ENCODE peak calls at places on chromosomes 5 and 9, in four cellular contexts. X, W, S and H are unnamed samples.

GRCh38 chr9:136692190-136693134 is 5.2 kb upstream of the AGPAT2 start:
- DNase-seq in X (no peak), W (no peak), S (peak; percentile 41), H (no peak)

GRCh38 chr5:125402787-125403186 is 656.3 kb upstream of the ZNF608 start:
- DNase-seq in X (no peak), W (no peak), S (no peak), H (no peak)

GRCh38 chr5:82956600-82956999 is 120.6 kb downstream of the TMEM167A start:
- DNase-seq in X (no peak), W (no peak), S (no peak), H (no peak)

GRCh38 chr9:91047993-91048607 is 246.5 kb downstream of the SYK start:
- DNase-seq in X (peak; percentile 95), W (no peak), S (peak; percentile 2), H (no peak)

GRCh38 chr9:92781902-92782301 is 17.3 kb upstream of the BICD2 start:
- DNase-seq in X (no peak), W (no peak), S (no peak), H (no peak)

GRCh38 chr9:108297025-108297424 is 558.8 kb downstream of the ACTL7B start:
- DNase-seq in X (peak; percentile 73), W (no peak), S (no peak), H (no peak)

GRCh38 chr9:98993570-98993945 is 49.9 kb downstream of the COL15A1 start:
- DNase-seq in X (no peak), W (peak; percentile 73), S (no peak), H (no peak)

GRCh38 chr5:168364151-168364661 is 72.8 kb downstream of the WWC1 start:
- DNase-seq in X (peak; percentile 80), W (peak; percentile 86), S (no peak), H (no peak)

GRCh38 chr9:88874391-88874790 is 116.9 kb upstream of the S1PR3 start:
- DNase-seq in X (peak; percentile 10), W (peak; percentile 9), S (no peak), H (no peak)

GRCh38 chr5:73299665-73300435 is 126.9 kb downstream of the TMEM174 start:
- DNase-seq in X (peak; percentile 23), W (no peak), S (peak; percentile 73), H (peak; percentile 58)

GRCh38 chr5:72402381-72402890 is 82.3 kb downstream of the PTCD2 start:
- DNase-seq in X (peak; percentile 85), W (peak; percentile 27), S (no peak), H (no peak)

GRCh38 chr9:70639853-70640814 is 225.7 kb upstream of the KLF9 start:
- DNase-seq in X (peak; percentile 60), W (peak; percentile 16), S (no peak), H (peak; percentile 64)

GRCh38 chr5:124995451-124995850 is 249.0 kb upstream of the ZNF608 start:
- DNase-seq in X (peak; percentile 93), W (no peak), S (no peak), H (no peak)

GRCh38 chr9:86721843-86722705 is 225.2 kb downstream of the GAS1 start:
- DNase-seq in X (peak; percentile 93), W (peak; percentile 35), S (no peak), H (no peak)

GRCh38 chr5:35852084-35852734 is 4.5 kb upstream of the IL7R start:
- DNase-seq in X (peak; percentile 43), W (no peak), S (no peak), H (no peak)

GRCh38 chr5:2633992-2634391 is 117.5 kb downstream of the IRX2 start:
- DNase-seq in X (no peak), W (no peak), S (no peak), H (no peak)

GRCh38 chr9:126471084-126471611 is 142.6 kb upstream of the LMX1B start:
- DNase-seq in X (peak; percentile 52), W (peak; percentile 31), S (no peak), H (no peak)

GRCh38 chr5:120454094-120454798 is 9.9 kb upstream of the PRR16 start:
- DNase-seq in X (peak; percentile 83), W (no peak), S (no peak), H (peak; percentile 37)

GRCh38 chr5:160293901-160294561 is 18.3 kb downstream of the CCNJL start:
- DNase-seq in X (no peak), W (no peak), S (no peak), H (no peak)

GRCh38 chr5:55896663-55897062 is 45.5 kb downstream of the IL31RA start:
- DNase-seq in X (no peak), W (no peak), S (no peak), H (no peak)

GRCh38 chr5:55742778-55743177 is 4.9 kb downstream of the DDX4 start:
- DNase-seq in X (no peak), W (no peak), S (no peak), H (no peak)

GRCh38 chr5:179746872-179747271 is 14.2 kb downstream of the MAML1 start:
- DNase-seq in X (no peak), W (no peak), S (no peak), H (no peak)

GRCh38 chr5:180095545-180095944 is 24.0 kb upstream of the RNF130 start:
- DNase-seq in X (no peak), W (no peak), S (no peak), H (no peak)

GRCh38 chr5:119476341-119476740 is 24.0 kb downstream of the HSD17B4 start:
- DNase-seq in X (no peak), W (no peak), S (no peak), H (no peak)

GRCh38 chr9:130217838-130218237 is 45.6 kb downstream of the NCS1 start:
- DNase-seq in X (no peak), W (no peak), S (no peak), H (no peak)

GRCh38 chr5:59724482-59725392 is 168.8 kb downstream of the PDE4D start:
- DNase-seq in X (peak; percentile 36), W (no peak), S (peak; percentile 63), H (peak; percentile 33)

GRCh38 chr5:82356808-82357671 is 78.9 kb upstream of the RPS23 start:
- DNase-seq in X (peak; percentile 94), W (no peak), S (no peak), H (no peak)

GRCh38 chr5:16666861-16667481 is 50.2 kb upstream of the RETREG1 start:
- DNase-seq in X (peak; percentile 15), W (no peak), S (no peak), H (no peak)

GRCh38 chr9:34079181-34079580 is 30.5 kb upstream of the UBAP2 start:
- DNase-seq in X (peak; percentile 80), W (peak; percentile 88), S (no peak), H (no peak)

GRCh38 chr5:115934388-115934974 is 27.8 kb upstream of the LVRN start:
- DNase-seq in X (no peak), W (no peak), S (no peak), H (no peak)

GRCh38 chr9:77848428-77848827 is 183.2 kb downstream of the GNAQ start:
- DNase-seq in X (no peak), W (no peak), S (no peak), H (no peak)

DNA sequence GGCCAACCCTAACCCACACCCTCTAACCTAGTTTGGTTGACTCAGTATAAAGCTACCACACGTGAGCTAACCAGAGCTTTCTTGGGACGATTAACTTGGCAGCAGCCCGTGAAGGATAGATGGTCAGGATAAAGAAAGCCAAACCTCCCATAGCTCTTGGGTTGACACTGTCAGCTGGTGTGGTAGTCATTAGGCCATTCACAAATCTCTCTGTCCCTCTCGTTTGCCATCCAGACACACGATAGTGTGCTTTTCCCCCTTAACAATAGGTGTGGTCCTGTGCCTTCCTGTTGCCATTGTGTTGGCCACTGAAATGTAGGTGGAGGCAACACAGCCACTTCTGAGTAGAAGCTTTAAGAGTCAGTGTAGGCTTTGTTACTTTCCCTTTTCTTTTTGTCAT is 11.8 kb downstream of the OR13J1 start:
- DNase-seq in X (no peak), W (no peak), S (peak; percentile 36), H (no peak)
- H4K91ac ChIP-seq in X (no peak overlapping the region), W (no peak overlapping the region), S (no peak overlapping the region), H (no peak overlapping the region)

GRCh38 chr9:134225186-134225585 is 60.8 kb upstream of the RNU6ATAC start:
- DNase-seq in X (no peak), W (no peak), S (no peak), H (no peak)

GRCh38 chr9:134223091-134223490 is 58.7 kb upstream of the RNU6ATAC start:
- DNase-seq in X (peak; percentile 28), W (no peak), S (no peak), H (no peak)

GRCh38 chr9:134224827-134225154 is 60.4 kb upstream of the RNU6ATAC start:
- DNase-seq in X (no peak), W (no peak), S (no peak), H (no peak)

GRCh38 chr9:134223601-134224122 is 59.3 kb upstream of the RNU6ATAC start:
- DNase-seq in X (no peak), W (no peak), S (no peak), H (no peak)

GRCh38 chr9:134224130-134224826 is 59.9 kb upstream of the RNU6ATAC start:
- DNase-seq in X (no peak), W (no peak), S (no peak), H (no peak)
- H4K91ac ChIP-seq in X (peak overlapping the region; percentile 66), W (no peak overlapping the region), S (no peak overlapping the region), H (no peak overlapping the region)

DNA sequence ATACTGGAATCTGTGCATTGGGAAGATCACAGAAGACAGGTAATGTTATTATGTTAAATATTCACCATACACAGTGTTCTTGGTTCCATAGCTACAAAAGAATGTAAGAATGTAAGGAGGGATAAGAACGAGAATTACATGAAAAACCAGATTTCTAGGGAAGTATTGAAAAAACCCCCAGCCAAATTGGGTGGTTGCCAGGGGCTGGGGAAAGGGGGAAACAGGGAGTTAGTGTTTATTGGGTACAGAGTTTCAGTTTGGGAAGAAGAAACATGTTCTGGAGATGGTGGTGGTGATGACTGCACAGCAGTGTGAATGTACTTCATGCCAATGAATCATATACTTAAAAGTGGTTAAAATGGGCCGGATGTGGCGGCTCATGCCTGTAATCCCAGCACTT is 40.4 kb downstream of the GLRX start:
- DNase-seq in X (no peak), W (peak; percentile 67), S (no peak), H (no peak)
- H4K91ac ChIP-seq in X (no peak overlapping the region), W (no peak overlapping the region), S (no peak overlapping the region), H (no peak overlapping the region)

DNA sequence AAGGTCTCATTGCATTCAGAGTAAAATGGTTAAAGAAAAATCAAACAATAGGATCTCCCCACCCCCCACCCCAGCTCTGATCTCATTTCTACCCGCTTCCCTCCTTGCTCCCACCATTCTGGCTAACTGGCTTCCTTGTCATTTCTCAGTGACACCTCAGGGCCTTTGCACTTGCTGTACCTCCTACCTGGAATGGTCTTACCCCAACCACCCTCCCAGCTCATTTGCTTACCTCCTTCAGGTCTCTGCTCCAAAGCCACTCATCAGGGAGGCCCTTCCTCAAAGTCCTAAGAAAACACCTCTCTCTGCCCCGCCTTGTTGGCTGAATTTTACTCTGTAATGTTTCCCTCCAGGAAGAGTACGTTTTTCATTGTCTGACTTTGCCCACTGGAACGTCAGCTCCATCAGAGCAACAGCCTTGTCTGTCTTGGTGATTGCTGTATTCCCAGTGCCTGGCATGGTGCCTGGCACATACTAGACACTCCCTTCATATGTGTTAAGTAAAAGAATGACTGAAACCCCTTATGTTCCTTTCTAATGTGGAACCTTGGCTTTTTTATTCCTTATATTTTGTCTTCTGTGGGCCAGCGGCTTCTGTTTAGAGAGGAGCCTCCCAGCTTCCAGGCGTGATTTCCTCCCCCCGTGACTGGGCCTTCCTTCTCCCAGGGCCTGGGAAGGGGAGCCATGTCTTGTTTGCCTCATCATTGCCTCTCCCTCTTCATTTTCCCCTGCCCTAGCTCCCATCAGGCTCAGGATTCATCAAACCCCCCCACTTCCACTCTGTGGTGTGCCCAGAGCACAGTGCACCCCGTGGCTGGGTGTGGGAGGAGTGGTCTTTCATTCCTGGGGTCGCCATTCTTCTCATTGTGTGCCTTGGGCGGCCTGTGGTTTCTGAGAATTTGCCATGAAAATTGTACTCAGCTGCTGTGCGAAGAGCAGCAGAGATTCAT is 27.0 kb downstream of the NEURL1B start:
- DNase-seq in X (no peak), W (no peak), S (no peak), H (no peak)
- H4K91ac ChIP-seq in X (no peak overlapping the region), W (no peak overlapping the region), S (no peak overlapping the region), H (no peak overlapping the region)

GRCh38 chr5:135644196-135644766 is 65.5 kb upstream of the CXCL14 start:
- DNase-seq in X (no peak), W (peak; percentile 81), S (no peak), H (no peak)
- H4K91ac ChIP-seq in X (no peak overlapping the region), W (no peak overlapping the region), S (no peak overlapping the region), H (no peak overlapping the region)